ENCODE peak calls at places on chromosomes 1 and 21, in eight cellular contexts. Z is colonic mucosa; B is LoVo; R is stimulated activated CD8-positive, alpha-beta memory T cell treated with anti-CD3 and anti-CD28 coated beads, Interleukin-15, amount 100 ng/mL, for 24 hours; P is T-helper 2 cell; W is heart left ventricle; T is cardiac muscle cell; O is lung. M is an unnamed sample.

GRCh38 chr1:246077476-246077875 is 429.6 kb downstream of the SMYD3 start:
- DNase-seq in P (no peak), B (no peak), W (no peak), O (no peak), R (no peak), T (no peak), Z (no peak), M (no peak)

GRCh38 chr1:243575070-243575469 is 275.0 kb downstream of the AKT3 start:
- DNase-seq in P (no peak), R (no peak), W (no peak), O (no peak), Z (no peak), T (peak), B (no peak), M (no peak)

GRCh38 chr1:1669468-1670440 is 10.9 kb upstream of the CDK11B start:
- DNase-seq in T (no peak), Z (no peak), P (no peak), O (no peak), B (no peak), R (no peak), W (no peak), M (no peak)

GRCh38 chr1:32695098-32695904 is 7.3 kb downstream of the SYNC start:
- DNase-seq in T (no peak), P (no peak), Z (peak), B (peak), R (no peak), O (peak), W (peak), M (no peak)

GRCh38 chr1:9473032-9473792 is 66.1 kb upstream of the SLC25A33 start:
- DNase-seq in R (no peak), T (no peak), P (no peak), O (peak), W (peak), B (peak), Z (peak), M (no peak)

GRCh38 chr1:15475737-15476314 is at the start of gene CELA2B:
- DNase-seq in B (no peak), O (no peak), R (no peak), Z (no peak), T (no peak), P (no peak), W (no peak), M (no peak)

GRCh38 chr1:155646307-155646706 is 36.3 kb downstream of the MSTO1 start:
- DNase-seq in Z (no peak), P (no peak), T (no peak), B (no peak), W (peak), R (no peak), O (no peak), M (no peak)

GRCh38 chr21:26137379-26138060 is 33.0 kb downstream of the APP start:
- DNase-seq in P (no peak), T (no peak), B (no peak), W (no peak), O (no peak), Z (no peak), R (no peak), M (no peak)

GRCh38 chr1:22788298-22788697 is 77.7 kb downstream of the EPHB2 start:
- DNase-seq in B (no peak), Z (no peak), T (no peak), W (peak), O (no peak), P (no peak), R (no peak), M (no peak)

GRCh38 chr1:24912359-24913273 is 17.5 kb downstream of the RUNX3 start:
- DNase-seq in Z (no peak), O (no peak), R (no peak), P (no peak), W (no peak), T (no peak), B (no peak), M (no peak)

GRCh38 chr1:28115267-28115666 is 26.9 kb upstream of the EYA3 start:
- DNase-seq in T (no peak), Z (no peak), W (no peak), O (peak), R (no peak), B (no peak), P (peak), M (no peak)

GRCh38 chr21:45507523-45507875 is 34.7 kb downstream of the SLC19A1 start:
- DNase-seq in T (no peak), Z (no peak), O (no peak), R (no peak), W (no peak), B (no peak), P (no peak), M (no peak)